ENCODE peak calls at places on chromosomes 1 and 21, in seven cellular contexts. B, J, S, P, H, F and W are unnamed samples. For H3K9me3, the result is how much of the 10 kb centered on the place peaks cover.

GRCh38 chr1:30166194-30166593 is 557.2 kb downstream of the MATN1 start:
- DNase-seq in B (no peak), F (peak), J (no peak), P (no peak), H (no peak), S (no peak), W (no peak)

GRCh38 chr21:45994738-45995685 is 13.4 kb downstream of the COL6A1 start:
- DNase-seq in S (no peak), H (no peak), F (no peak), P (no peak), J (peak), B (no peak), W (peak)

GRCh38 chr1:107404756-107405155 is 263.9 kb downstream of the NTNG1 start:
- DNase-seq in F (no peak), H (no peak), J (no peak), S (no peak), P (no peak), B (no peak), W (no peak)

GRCh38 chr1:17653728-17654351 is 101.3 kb upstream of the ACTL8 start:
- DNase-seq in B (peak), P (peak), S (peak), F (no peak), H (peak), J (no peak), W (peak)

GRCh38 chr1:221994939-221995338 is 253.1 kb upstream of the DUSP10 start:
- DNase-seq in J (no peak), B (peak), P (no peak), H (no peak), F (no peak), S (no peak), W (no peak)

GRCh38 chr1:39802496-39803260 is 14.0 kb upstream of the BMP8B start:
- DNase-seq in J (no peak), F (no peak), H (no peak), P (no peak), B (no peak), S (no peak), W (peak)

GRCh38 chr1:62439652-62440371 is 3.0 kb downstream of the USP1 start:
- DNase-seq in P (no peak), H (no peak), F (no peak), S (peak), J (no peak), B (no peak), W (no peak)

GRCh38 chr1:89975540-89976125 is 19.3 kb upstream of the ZNF326 start:
- DNase-seq in S (no peak), B (no peak), J (no peak), H (no peak), F (no peak), P (no peak), W (no peak)

DNA sequence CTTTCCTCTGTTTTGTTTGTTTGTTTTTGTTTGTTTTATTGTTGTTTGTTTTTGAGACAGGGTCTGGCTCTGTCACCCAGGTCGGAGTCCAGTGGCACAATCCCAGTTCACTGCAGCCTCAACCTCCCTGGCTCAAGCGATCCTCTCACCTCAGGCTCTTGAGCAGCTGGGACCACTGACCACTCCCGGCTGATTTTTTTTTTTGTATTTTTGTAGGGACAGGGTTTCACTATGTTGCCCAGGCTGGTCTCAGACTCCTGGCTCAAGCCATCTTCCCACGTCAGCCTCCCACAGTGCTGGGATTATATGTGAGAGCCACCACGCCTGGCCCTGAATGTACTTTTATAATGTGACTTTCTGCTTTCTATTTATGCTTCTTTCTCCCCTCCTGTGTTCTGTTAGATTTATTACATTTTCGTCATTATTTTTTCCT is 5.0 kb upstream of the CALML6 start:
- DNase-seq in B (no peak), P (no peak), J (no peak), H (no peak), F (no peak), S (no peak), W (peak)
- H3K4me3 ChIP-seq in B (peak), P (no peak), J (peak), H (peak), F (peak), S (peak), W (no peak)

GRCh38 chr1:67059331-67059730 is 5.4 kb upstream of the SLC35D1 start:
- DNase-seq in J (no peak), P (no peak), H (no peak), B (no peak), S (no peak), F (no peak), W (no peak)

GRCh38 chr1:67061266-67061665 is 7.3 kb upstream of the SLC35D1 start:
- DNase-seq in F (no peak), H (no peak), J (no peak), S (no peak), P (no peak), B (no peak), W (no peak)

GRCh38 chr1:67058761-67059160 is 4.8 kb upstream of the SLC35D1 start:
- DNase-seq in S (no peak), P (no peak), J (no peak), B (no peak), F (no peak), H (peak), W (no peak)

GRCh38 chr1:67060811-67061218 is 6.9 kb upstream of the SLC35D1 start:
- DNase-seq in F (no peak), J (peak), S (no peak), H (peak), B (peak), P (peak), W (no peak)

GRCh38 chr1:67058242-67058641 is 4.3 kb upstream of the SLC35D1 start:
- DNase-seq in P (no peak), F (no peak), J (no peak), S (no peak), H (no peak), B (no peak), W (no peak)
- H3K9me3 ChIP-seq in P (under half), F (under half), J (under half), S (under half), H (under half), B (under half), W (under half)

GRCh38 chr1:201506092-201506491 is 831 bp downstream of the CSRP1 start:
- DNase-seq in P (no peak), S (no peak), B (no peak), H (no peak), F (no peak), J (no peak), W (no peak)

GRCh38 chr1:201506573-201507567 is at the start of gene CSRP1:
- DNase-seq in J (peak), S (peak), F (peak), P (peak), B (no peak), H (peak), W (peak)

GRCh38 chr1:201504179-201504631 is 2.7 kb downstream of the CSRP1 start:
- DNase-seq in S (no peak), F (no peak), P (no peak), J (no peak), B (no peak), H (no peak), W (no peak)

GRCh38 chr1:201504799-201505504 is 2.0 kb downstream of the CSRP1 start:
- DNase-seq in F (no peak), J (no peak), S (peak), P (no peak), H (peak), B (no peak), W (no peak)

DNA sequence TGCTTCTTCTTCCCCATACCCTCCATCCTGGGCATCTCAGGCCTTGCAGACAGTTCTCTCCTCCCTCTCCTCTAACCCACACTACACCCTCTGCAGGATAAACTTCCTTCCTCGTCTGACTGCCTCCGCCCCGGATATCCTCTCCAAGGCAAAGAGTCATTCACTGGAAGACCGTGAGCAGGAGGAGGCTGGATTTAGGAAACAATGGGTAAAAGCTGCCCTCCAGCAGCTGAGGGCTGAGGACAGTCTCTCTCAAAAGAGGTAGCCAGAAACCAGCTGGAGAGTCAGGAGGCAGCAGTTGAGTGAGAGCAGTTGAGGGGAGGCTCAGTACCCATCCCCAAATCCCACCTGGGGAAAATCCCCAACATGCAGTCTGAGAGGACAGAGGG is 1.4 kb downstream of the CSRP1 start:
- DNase-seq in H (peak), F (no peak), B (no peak), S (no peak), J (no peak), P (no peak), W (no peak)
- H3K4me3 ChIP-seq in H (peak), F (peak), B (peak), S (peak), J (peak), P (peak), W (peak)

DNA sequence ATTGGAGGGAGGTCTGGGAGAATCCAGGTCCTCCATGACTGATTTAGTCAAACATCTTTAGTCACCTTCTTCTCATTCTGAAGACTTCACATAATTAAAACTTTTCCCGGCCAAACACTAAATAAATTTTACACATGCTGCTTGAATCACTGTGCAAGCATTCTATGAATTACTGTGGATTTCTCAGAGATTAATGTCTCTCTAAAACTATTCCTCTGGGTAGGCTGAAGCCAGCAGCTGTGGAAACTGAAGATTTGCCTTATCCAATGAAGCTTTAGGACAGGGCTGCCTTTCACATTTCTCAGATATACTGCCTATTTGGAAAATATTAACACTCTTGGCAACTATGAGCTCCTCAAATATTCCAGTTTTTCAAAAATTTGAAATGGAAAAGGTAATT is 61.7 kb downstream of the JMJD4 start:
- DNase-seq in S (no peak), P (no peak), B (no peak), H (no peak), F (no peak), J (no peak), W (no peak)
- H3K9me3 ChIP-seq in S (under half), P (half or more), B (under half), H (half or more), F (under half), J (under half), W (under half)

DNA sequence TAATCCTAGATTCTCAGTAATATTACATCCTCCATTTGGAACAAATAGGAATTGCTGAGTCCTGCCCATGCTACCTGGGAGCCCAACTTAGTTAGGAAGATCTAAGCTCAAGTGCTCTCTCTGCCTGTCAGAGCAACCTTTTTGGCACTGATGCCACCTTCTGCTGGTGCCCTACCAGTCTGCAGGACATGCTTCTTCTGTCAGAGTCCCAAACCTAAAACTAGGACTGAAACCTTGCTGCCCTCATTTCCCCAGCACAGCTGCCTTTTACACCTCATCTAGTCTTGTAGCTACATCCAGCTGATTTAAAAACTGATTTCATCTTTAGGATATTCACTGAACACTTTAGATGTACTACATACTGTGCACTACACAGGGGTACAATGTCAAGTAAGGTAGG is 118.7 kb downstream of the LYPLAL1 start:
- DNase-seq in B (no peak), P (no peak), J (no peak), S (no peak), F (no peak), H (no peak), W (no peak)
- H3K4me3 ChIP-seq in B (no peak), P (no peak), J (no peak), S (no peak), F (no peak), H (no peak), W (no peak)

GRCh38 chr1:94578856-94579255 is 37.3 kb upstream of the F3 start:
- DNase-seq in F (no peak), J (no peak), B (no peak), H (no peak), S (no peak), P (no peak), W (no peak)
- H3K9me3 ChIP-seq in F (under half), J (under half), B (under half), H (under half), S (under half), P (under half), W (under half)

GRCh38 chr1:59012378-59012777 is 228.5 kb upstream of the JUN start:
- DNase-seq in B (no peak), H (no peak), S (no peak), F (no peak), P (no peak), J (no peak), W (no peak)

GRCh38 chr1:59014827-59015226 is 231.0 kb upstream of the JUN start:
- DNase-seq in B (no peak), J (no peak), F (no peak), S (no peak), P (no peak), H (no peak), W (no peak)

GRCh38 chr1:59015708-59016107 is 231.9 kb upstream of the JUN start:
- DNase-seq in H (peak), S (no peak), J (no peak), F (no peak), B (peak), P (no peak), W (no peak)

GRCh38 chr1:59013276-59013927 is 229.6 kb upstream of the JUN start:
- DNase-seq in F (no peak), P (no peak), S (no peak), B (no peak), H (no peak), J (peak), W (peak)

DNA sequence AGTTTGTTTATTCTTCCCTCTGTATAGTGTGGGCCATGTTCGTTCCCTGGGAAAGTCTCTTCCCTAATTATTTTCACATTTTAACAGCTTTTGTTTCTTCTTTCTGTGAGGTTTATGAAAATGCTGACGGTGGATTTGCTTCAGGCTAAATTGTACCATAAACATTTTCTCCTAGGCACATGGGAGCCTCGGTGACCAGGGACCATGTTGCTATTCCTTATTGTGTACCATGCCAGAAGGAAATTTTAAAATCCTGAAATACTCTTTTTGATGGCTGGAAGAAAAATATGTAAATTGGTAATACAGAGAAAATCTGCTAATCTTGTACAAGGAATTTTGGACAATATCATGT is 230.1 kb upstream of the JUN start:
- DNase-seq in F (no peak), B (no peak), S (no peak), H (no peak), J (no peak), P (no peak), W (no peak)
- H3K4me3 ChIP-seq in F (peak), B (no peak), S (no peak), H (no peak), J (peak), P (no peak), W (no peak)